ENCODE peak calls at places on chromosomes 16 and 17, in four cellular contexts. One of them, this sample, is unnamed.

GRCh38 chr16:88195021-88195581 is 187.7 kb upstream of the ZNF469 start:
- DNase-seq in A549: no peak
- DNase-seq in GM12878: no peak
- DNase-seq in K562: no peak
- DNase-seq in this sample: no peak

GRCh38 chr16:85829751-85830445 is 30.4 kb downstream of the COX4I1 start:
- DNase-seq in A549: no peak
- DNase-seq in GM12878: no peak
- DNase-seq in K562: no peak
- DNase-seq in this sample: no peak

GRCh38 chr17:18980682-18981384 is 23.7 kb downstream of the FAM83G start:
- DNase-seq in A549: no peak
- DNase-seq in GM12878: no peak
- DNase-seq in K562: no peak
- DNase-seq in this sample: peak; percentile 60

GRCh38 chr17:2398655-2399571 is 1.9 kb downstream of the MNT start:
- DNase-seq in A549: peak; percentile 82
- DNase-seq in GM12878: no peak
- DNase-seq in K562: peak; percentile 88
- DNase-seq in this sample: peak; percentile 86

GRCh38 chr17:83084621-83085056 is 5.2 kb downstream of the METRNL start:
- DNase-seq in A549: no peak
- DNase-seq in GM12878: no peak
- DNase-seq in K562: no peak
- DNase-seq in this sample: no peak

GRCh38 chr16:12459401-12459791 is 344.3 kb downstream of the CPPED1 start:
- DNase-seq in A549: no peak
- DNase-seq in GM12878: no peak
- DNase-seq in K562: no peak
- DNase-seq in this sample: no peak

GRCh38 chr16:25006504-25007055 is 8.6 kb downstream of the ARHGAP17 start:
- DNase-seq in A549: no peak
- DNase-seq in GM12878: no peak
- DNase-seq in K562: no peak
- DNase-seq in this sample: peak; percentile 78

GRCh38 chr16:55255890-55256289 is 68.1 kb upstream of the IRX6 start:
- DNase-seq in A549: no peak
- DNase-seq in GM12878: no peak
- DNase-seq in K562: no peak
- DNase-seq in this sample: no peak

GRCh38 chr17:77394540-77395295 is 253.9 kb downstream of the SEC14L1 start:
- DNase-seq in A549: no peak
- DNase-seq in GM12878: no peak
- DNase-seq in K562: no peak
- DNase-seq in this sample: peak; percentile 99

GRCh38 chr17:16428098-16428882 is 12.9 kb downstream of the TRPV2 start:
- DNase-seq in A549: peak; percentile 83
- DNase-seq in GM12878: no peak
- DNase-seq in K562: peak; percentile 74
- DNase-seq in this sample: peak; percentile 64
- TF ChIP-seq JUNB in A549: no peak
- TF ChIP-seq JUNB in GM12878: no peak
- TF ChIP-seq JUNB in K562: no peak
- TF ChIP-seq JUNB in this sample: no peak

DNA sequence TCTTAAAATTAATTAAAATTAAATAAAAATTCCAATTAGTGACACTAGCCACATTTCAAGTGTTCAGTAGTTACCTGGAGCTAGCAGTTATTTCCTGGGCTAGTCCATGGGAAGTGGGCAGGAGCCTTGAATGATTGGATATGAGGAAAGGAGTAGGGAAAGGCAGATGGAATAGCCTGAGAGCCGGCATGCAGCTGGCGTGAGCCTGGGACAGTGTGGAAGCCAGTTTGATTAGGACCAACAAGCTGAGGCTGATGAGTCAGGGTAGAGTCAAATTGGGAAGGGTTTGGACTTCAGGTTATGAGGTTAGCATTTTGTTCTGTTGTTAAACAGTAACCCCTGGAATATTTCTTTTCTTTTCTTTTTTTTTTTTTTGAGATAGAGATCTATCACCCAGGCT is 15.3 kb upstream of the GNA13 start:
- DNase-seq in A549: peak; percentile 73
- DNase-seq in GM12878: no peak
- DNase-seq in K562: no peak
- DNase-seq in this sample: peak; percentile 24
- TF ChIP-seq USF2 in A549: no peak
- TF ChIP-seq USF2 in GM12878: no peak
- TF ChIP-seq USF2 in K562: no peak
- TF ChIP-seq USF2 in this sample: no peak

GRCh38 chr17:59425085-59425901 is 93.8 kb downstream of the YPEL2 start:
- DNase-seq in A549: no peak
- DNase-seq in GM12878: no peak
- DNase-seq in K562: no peak
- DNase-seq in this sample: no peak

GRCh38 chr17:59427996-59428395 is 96.5 kb downstream of the YPEL2 start:
- DNase-seq in A549: no peak
- DNase-seq in GM12878: no peak
- DNase-seq in K562: no peak
- DNase-seq in this sample: no peak

GRCh38 chr17:59428896-59429460 is 97.5 kb downstream of the YPEL2 start:
- DNase-seq in A549: no peak
- DNase-seq in GM12878: no peak
- DNase-seq in K562: no peak
- DNase-seq in this sample: no peak

GRCh38 chr17:59426031-59426430 is 94.6 kb downstream of the YPEL2 start:
- DNase-seq in A549: no peak
- DNase-seq in GM12878: no peak
- DNase-seq in K562: no peak
- DNase-seq in this sample: no peak

GRCh38 chr17:59427425-59427921 is 96.0 kb downstream of the YPEL2 start:
- DNase-seq in A549: peak; percentile 20
- DNase-seq in GM12878: no peak
- DNase-seq in K562: no peak
- DNase-seq in this sample: no peak
- TF ChIP-seq JUNB in A549: no peak
- TF ChIP-seq JUNB in GM12878: no peak
- TF ChIP-seq JUNB in K562: no peak
- TF ChIP-seq JUNB in this sample: no peak

GRCh38 chr17:4643676-4644075 is 2.2 kb upstream of the ALOX15 start:
- DNase-seq in A549: no peak
- DNase-seq in GM12878: no peak
- DNase-seq in K562: no peak
- DNase-seq in this sample: peak; percentile 13

GRCh38 chr17:4641297-4642195 is at the start of gene ALOX15:
- DNase-seq in A549: no peak
- DNase-seq in GM12878: no peak
- DNase-seq in K562: no peak
- DNase-seq in this sample: no peak

GRCh38 chr17:4645642-4646041 is 4.2 kb upstream of the ALOX15 start:
- DNase-seq in A549: no peak
- DNase-seq in GM12878: no peak
- DNase-seq in K562: no peak
- DNase-seq in this sample: no peak

GRCh38 chr17:4636474-4637100 is 4.9 kb downstream of the ALOX15 start:
- DNase-seq in A549: no peak
- DNase-seq in GM12878: no peak
- DNase-seq in K562: no peak
- DNase-seq in this sample: no peak

GRCh38 chr17:4642286-4642685 is 808 bp upstream of the ALOX15 start:
- DNase-seq in A549: no peak
- DNase-seq in GM12878: no peak
- DNase-seq in K562: no peak
- DNase-seq in this sample: no peak
- TF ChIP-seq USF2 in A549: no peak
- TF ChIP-seq USF2 in GM12878: no peak
- TF ChIP-seq USF2 in K562: no peak
- TF ChIP-seq USF2 in this sample: no peak

DNA sequence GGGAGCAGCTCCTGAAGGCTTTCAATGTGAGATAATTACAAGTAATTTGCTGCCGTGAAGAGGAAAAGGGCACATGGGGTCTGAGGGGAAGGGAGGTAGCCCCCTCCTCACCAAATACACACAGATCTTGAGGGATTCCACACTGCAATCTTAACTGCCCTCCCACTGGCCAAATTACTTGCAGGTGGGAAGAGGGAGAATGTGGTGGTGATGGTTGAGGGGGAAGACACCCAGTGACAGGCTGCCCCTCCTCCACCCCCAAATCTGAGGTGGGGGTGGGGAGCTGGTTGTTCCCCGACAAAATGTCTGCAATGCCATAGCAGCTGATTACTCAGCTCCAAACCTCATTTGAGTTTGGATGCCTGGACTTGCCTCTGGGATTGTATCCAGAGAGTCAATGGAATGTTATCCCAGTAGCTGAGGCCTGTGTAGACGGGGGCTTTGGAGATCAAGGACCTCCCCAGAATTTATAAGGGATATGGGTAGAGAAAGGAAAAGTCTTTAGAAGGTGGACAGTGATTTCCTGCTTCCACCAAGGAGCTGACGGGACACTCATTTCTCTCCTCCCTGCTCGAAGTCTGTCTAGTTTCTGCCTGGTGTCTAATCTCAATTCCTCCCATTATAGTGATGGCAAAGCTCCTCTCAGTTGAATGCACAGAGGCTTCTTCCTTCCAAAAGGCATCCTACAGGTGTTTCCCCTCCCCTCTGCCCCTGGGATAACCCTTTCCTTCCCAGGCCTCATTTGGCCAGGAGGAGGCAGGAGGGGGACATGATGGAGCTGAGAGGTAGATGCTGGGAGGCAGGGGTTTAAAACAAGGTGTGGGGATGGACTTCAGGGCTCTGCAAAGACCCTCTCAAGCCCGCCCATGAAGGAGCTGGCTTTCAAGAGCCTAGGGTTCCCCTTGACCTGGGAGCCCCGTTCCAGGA is 8.7 kb downstream of the DLX4 start:
- DNase-seq in A549: no peak
- DNase-seq in GM12878: no peak
- DNase-seq in K562: no peak
- DNase-seq in this sample: no peak
- TF ChIP-seq JUNB in A549: no peak
- TF ChIP-seq JUNB in GM12878: no peak
- TF ChIP-seq JUNB in K562: no peak
- TF ChIP-seq JUNB in this sample: no peak

This sample was measured in HepG2.